ENCODE peak calls at places on chromosomes 4 and X, in six cellular contexts. P is RWPE1, G is substantia nigra, U is lung, D is RWPE2, L is MM.1S. Y is an unnamed sample.

GRCh38 chr4:67393699-67394281 is 151.5 kb downstream of the CENPC start:
- DNase-seq in P (no peak), G (no peak), U (no peak), D (no peak), L (peak; percentile 35), Y (no peak)

GRCh38 chr4:33013280-33013679 is 2293.1 kb downstream of the PCDH7 start:
- DNase-seq in P (no peak), G (no peak), U (no peak), D (no peak), L (no peak), Y (no peak)

GRCh38 chrX:20974326-20974725 is 399.9 kb upstream of the CNKSR2 start:
- DNase-seq in P (peak; percentile 3), G (no peak), U (no peak), D (no peak), L (no peak), Y (no peak)

GRCh38 chrX:154603438-154604430 is 15.3 kb downstream of the CTAG1B start:
- DNase-seq in P (peak; percentile 65), G (no peak), U (no peak), D (peak; percentile 77), L (no peak), Y (no peak)

GRCh38 chrX:134891652-134892051 is 99.1 kb upstream of the SMIM10 start:
- DNase-seq in P (no peak), G (no peak), U (no peak), D (no peak), L (no peak), Y (no peak)

GRCh38 chr4:86089924-86090323 is 269.9 kb downstream of the MAPK10 start:
- DNase-seq in P (no peak), G (no peak), U (no peak), D (no peak), L (no peak), Y (no peak)

GRCh38 chr4:76016383-76016782 is 6.9 kb downstream of the CXCL10 start:
- DNase-seq in P (no peak), G (no peak), U (no peak), D (no peak), L (peak; percentile 98), Y (no peak)

GRCh38 chr4:86846921-86847320 is 2.3 kb downstream of the SLC10A6 start:
- DNase-seq in P (no peak), G (no peak), U (no peak), D (no peak), L (no peak), Y (no peak)

GRCh38 chrX:106404512-106404911 is 207.3 kb upstream of the RADX start:
- DNase-seq in P (peak; percentile 11), G (no peak), U (no peak), D (no peak), L (no peak), Y (no peak)

GRCh38 chr4:35760706-35761278 is 483.5 kb downstream of the ARAP2 start:
- DNase-seq in P (no peak), G (no peak), U (no peak), D (no peak), L (no peak), Y (no peak)
- H3K27ac ChIP-seq in P (no peak overlapping the region), G (no peak overlapping the region), U (no peak overlapping the region), D (no peak overlapping the region), L (no peak overlapping the region), Y (no peak overlapping the region)

GRCh38 chrX:94758130-94758529 is 1084.1 kb downstream of the FAM133A start:
- DNase-seq in P (no peak), G (no peak), U (peak; percentile 31), D (no peak), L (no peak), Y (no peak)
- H3K27ac ChIP-seq in P (no peak overlapping the region), G (no peak overlapping the region), U (no peak overlapping the region), D (no peak overlapping the region), L (no peak overlapping the region), Y (no peak overlapping the region)

DNA sequence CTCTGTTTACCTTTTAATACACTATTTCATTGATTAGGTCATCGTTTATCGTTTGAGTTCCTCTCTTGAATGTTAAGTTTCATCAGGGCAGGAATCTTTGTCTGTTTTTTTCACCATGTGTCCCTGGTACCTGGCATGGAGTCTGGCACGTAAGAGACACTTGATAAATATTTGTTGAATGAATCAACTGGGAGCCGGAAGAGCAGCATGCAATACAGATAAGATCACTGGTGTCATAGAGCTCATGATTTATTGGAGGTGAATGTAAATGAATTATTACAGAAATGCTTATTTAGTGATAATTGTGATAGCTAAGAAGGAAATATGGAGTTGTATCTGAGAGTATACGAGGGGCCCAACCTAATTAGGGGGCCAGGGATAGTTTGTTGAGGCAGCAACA is 62.8 kb downstream of the UCHL1 start:
- DNase-seq in P (peak; percentile 55), G (no peak), U (no peak), D (no peak), L (no peak), Y (no peak)
- H3K27ac ChIP-seq in P (no peak overlapping the region), G (no peak overlapping the region), U (no peak overlapping the region), D (peak overlapping the region; percentile 89), L (no peak overlapping the region), Y (no peak overlapping the region)

GRCh38 chr4:169158860-169159259 is 111.9 kb downstream of the SH3RF1 start:
- DNase-seq in P (no peak), G (no peak), U (no peak), D (no peak), L (no peak), Y (no peak)
- H3K27ac ChIP-seq in P (no peak overlapping the region), G (no peak overlapping the region), U (no peak overlapping the region), D (peak overlapping the region; percentile 59), L (no peak overlapping the region), Y (no peak overlapping the region)

GRCh38 chrX:53281321-53281822 is at the start of gene IQSEC2:
- DNase-seq in P (peak; percentile 68), G (peak; percentile 9), U (peak; percentile 87), D (peak; percentile 76), L (no peak), Y (no peak)
- H3K27ac ChIP-seq in P (peak within 1 kb of the TSS; percentile 97), G (no peak within 1 kb of the TSS), U (no peak within 1 kb of the TSS), D (peak within 1 kb of the TSS; percentile 92), L (no peak within 1 kb of the TSS), Y (no peak within 1 kb of the TSS)

GRCh38 chr4:8379771-8380170 is 60.8 kb downstream of the ACOX3 start:
- DNase-seq in P (no peak), G (no peak), U (no peak), D (no peak), L (no peak), Y (no peak)

GRCh38 chr4:8383451-8384160 is 56.9 kb downstream of the ACOX3 start:
- DNase-seq in P (no peak), G (no peak), U (no peak), D (peak; percentile 41), L (no peak), Y (no peak)

GRCh38 chr4:8380511-8381415 is 59.8 kb downstream of the ACOX3 start:
- DNase-seq in P (no peak), G (no peak), U (no peak), D (no peak), L (no peak), Y (no peak)

GRCh38 chr4:8383016-8383415 is 57.5 kb downstream of the ACOX3 start:
- DNase-seq in P (no peak), G (no peak), U (no peak), D (no peak), L (no peak), Y (no peak)

GRCh38 chr4:8381814-8382581 is 58.5 kb downstream of the ACOX3 start:
- DNase-seq in P (no peak), G (no peak), U (no peak), D (peak; percentile 63), L (no peak), Y (no peak)
- H3K27ac ChIP-seq in P (no peak overlapping the region), G (no peak overlapping the region), U (no peak overlapping the region), D (no peak overlapping the region), L (no peak overlapping the region), Y (no peak overlapping the region)

Y was measured in CD4-positive, alpha-beta T cell.